ENCODE peak calls at places on chromosomes 3 and 15, in eight cellular contexts. U, H, S, Z, K, O, R and E are unnamed samples.

GRCh38 chr3:33115024-33115768 is 1.4 kb downstream of the CRTAP start:
- DNase-seq in U (no peak), H (no peak), S (peak), Z (peak), K (no peak), O (peak), R (peak), E (no peak)

GRCh38 chr3:98086873-98087272 is at the start of gene OR5AC2:
- DNase-seq in U (no peak), H (no peak), S (no peak), Z (no peak), K (no peak), O (no peak), R (no peak), E (no peak)

GRCh38 chr15:39396979-39397615 is 183.8 kb upstream of the THBS1 start:
- DNase-seq in U (no peak), H (no peak), S (peak), Z (no peak), K (no peak), O (peak), R (no peak), E (no peak)

GRCh38 chr15:88274534-88275460 is 18.3 kb upstream of the NTRK3 start:
- DNase-seq in U (peak), H (peak), S (peak), Z (no peak), K (no peak), O (peak), R (peak), E (no peak)

GRCh38 chr3:53102601-53103147 is 27.6 kb downstream of the RFT1 start:
- DNase-seq in U (no peak), H (no peak), S (peak), Z (no peak), K (no peak), O (no peak), R (peak), E (no peak)

GRCh38 chr3:82676356-82677026 is 915.0 kb upstream of the GBE1 start:
- DNase-seq in U (no peak), H (no peak), S (no peak), Z (peak), K (no peak), O (no peak), R (no peak), E (no peak)

GRCh38 chr3:193960485-193961172 is 175.3 kb upstream of the HES1 start:
- DNase-seq in U (no peak), H (no peak), S (no peak), Z (peak), K (no peak), O (peak), R (no peak), E (no peak)

GRCh38 chr3:98778383-98778782 is 15.2 kb downstream of the ST3GAL6 start:
- DNase-seq in U (no peak), H (no peak), S (peak), Z (no peak), K (no peak), O (no peak), R (no peak), E (no peak)

GRCh38 chr3:157931517-157931916 is 174.7 kb downstream of the SHOX2 start:
- DNase-seq in U (no peak), H (no peak), S (no peak), Z (no peak), K (no peak), O (no peak), R (no peak), E (no peak)

GRCh38 chr3:83934208-83935150 is 1024.3 kb upstream of the CADM2 start:
- DNase-seq in U (no peak), H (no peak), S (peak), Z (peak), K (no peak), O (peak), R (no peak), E (no peak)

GRCh38 chr3:45079715-45080114 is 53.6 kb downstream of the CLEC3B start:
- DNase-seq in U (no peak), H (no peak), S (no peak), Z (no peak), K (no peak), O (no peak), R (no peak), E (no peak)

GRCh38 chr3:11534783-11535081 is 109.0 kb downstream of the VGLL4 start:
- DNase-seq in U (no peak), H (no peak), S (no peak), Z (no peak), K (no peak), O (no peak), R (no peak), E (no peak)

GRCh38 chr3:11635671-11636371 is 7.9 kb downstream of the VGLL4 start:
- DNase-seq in U (no peak), H (no peak), S (no peak), Z (no peak), K (no peak), O (no peak), R (no peak), E (no peak)